ENCODE peak calls at places on chromosomes 7 and 10, in six cellular contexts. One of them, this sample, is unnamed.

GRCh38 chr7:156156734-156157408 is 344.6 kb upstream of the SHH start:
- DNase-seq in foreskin keratinocyte: no peak
- DNase-seq in CD8-positive, alpha-beta T cell: no peak
- DNase-seq in heart left ventricle: no peak
- DNase-seq in dorsolateral prefrontal cortex: no peak
- DNase-seq in upper lobe of right lung: peak
- DNase-seq in this sample: peak

GRCh38 chr10:4982764-4983226 is 19.6 kb downstream of the AKR1C1 start:
- DNase-seq in heart left ventricle: no peak
- DNase-seq in CD8-positive, alpha-beta T cell: no peak
- DNase-seq in upper lobe of right lung: no peak
- DNase-seq in foreskin keratinocyte: no peak
- DNase-seq in dorsolateral prefrontal cortex: no peak
- DNase-seq in this sample: no peak

GRCh38 chr10:71836594-71836970 is 14.5 kb downstream of the PSAP start:
- DNase-seq in heart left ventricle: no peak
- DNase-seq in dorsolateral prefrontal cortex: no peak
- DNase-seq in upper lobe of right lung: no peak
- DNase-seq in CD8-positive, alpha-beta T cell: no peak
- DNase-seq in foreskin keratinocyte: no peak
- DNase-seq in this sample: no peak

GRCh38 chr7:39688611-39689485 is 65.5 kb downstream of the RALA start:
- DNase-seq in upper lobe of right lung: no peak
- DNase-seq in dorsolateral prefrontal cortex: no peak
- DNase-seq in CD8-positive, alpha-beta T cell: no peak
- DNase-seq in foreskin keratinocyte: peak
- DNase-seq in heart left ventricle: no peak
- DNase-seq in this sample: no peak

GRCh38 chr7:73350311-73351068 is 22.5 kb downstream of the FKBP6 start:
- DNase-seq in upper lobe of right lung: no peak
- DNase-seq in dorsolateral prefrontal cortex: no peak
- DNase-seq in CD8-positive, alpha-beta T cell: no peak
- DNase-seq in heart left ventricle: no peak
- DNase-seq in foreskin keratinocyte: no peak
- DNase-seq in this sample: no peak

GRCh38 chr10:115118346-115118745 is 25.2 kb downstream of the ATRNL1 start:
- DNase-seq in CD8-positive, alpha-beta T cell: no peak
- DNase-seq in heart left ventricle: no peak
- DNase-seq in dorsolateral prefrontal cortex: no peak
- DNase-seq in upper lobe of right lung: no peak
- DNase-seq in foreskin keratinocyte: no peak
- DNase-seq in this sample: no peak

GRCh38 chr10:94429049-94429707 is 26.8 kb downstream of the TBC1D12 start:
- DNase-seq in CD8-positive, alpha-beta T cell: no peak
- DNase-seq in dorsolateral prefrontal cortex: no peak
- DNase-seq in upper lobe of right lung: no peak
- DNase-seq in heart left ventricle: no peak
- DNase-seq in foreskin keratinocyte: no peak
- DNase-seq in this sample: no peak

GRCh38 chr10:101690461-101690860 is 4.5 kb downstream of the FBXW4 start:
- DNase-seq in heart left ventricle: no peak
- DNase-seq in foreskin keratinocyte: no peak
- DNase-seq in dorsolateral prefrontal cortex: no peak
- DNase-seq in CD8-positive, alpha-beta T cell: no peak
- DNase-seq in upper lobe of right lung: no peak
- DNase-seq in this sample: no peak

GRCh38 chr10:3769511-3769910 is 15.5 kb downstream of the KLF6 start:
- DNase-seq in upper lobe of right lung: no peak
- DNase-seq in dorsolateral prefrontal cortex: no peak
- DNase-seq in CD8-positive, alpha-beta T cell: no peak
- DNase-seq in heart left ventricle: no peak
- DNase-seq in foreskin keratinocyte: no peak
- DNase-seq in this sample: no peak

GRCh38 chr10:27661511-27662286 is 83.9 kb downstream of the MKX start:
- DNase-seq in upper lobe of right lung: no peak
- DNase-seq in CD8-positive, alpha-beta T cell: no peak
- DNase-seq in heart left ventricle: no peak
- DNase-seq in foreskin keratinocyte: no peak
- DNase-seq in dorsolateral prefrontal cortex: no peak
- DNase-seq in this sample: no peak

GRCh38 chr7:92639213-92639896 is 49.2 kb upstream of the FAM133B start:
- DNase-seq in dorsolateral prefrontal cortex: no peak
- DNase-seq in upper lobe of right lung: no peak
- DNase-seq in foreskin keratinocyte: no peak
- DNase-seq in CD8-positive, alpha-beta T cell: no peak
- DNase-seq in heart left ventricle: no peak
- DNase-seq in this sample: no peak

GRCh38 chr10:132715791-132716680 is 69.9 kb downstream of the NKX6-2 start:
- DNase-seq in CD8-positive, alpha-beta T cell: no peak
- DNase-seq in dorsolateral prefrontal cortex: peak
- DNase-seq in foreskin keratinocyte: no peak
- DNase-seq in upper lobe of right lung: no peak
- DNase-seq in heart left ventricle: peak
- DNase-seq in this sample: no peak

GRCh38 chr7:134472572-134473242 is 13.8 kb upstream of the AKR1B1 start:
- DNase-seq in CD8-positive, alpha-beta T cell: no peak
- DNase-seq in upper lobe of right lung: no peak
- DNase-seq in dorsolateral prefrontal cortex: no peak
- DNase-seq in foreskin keratinocyte: no peak
- DNase-seq in heart left ventricle: no peak
- DNase-seq in this sample: no peak

GRCh38 chr10:19493917-19494316 is 322.3 kb upstream of the PLXDC2 start:
- DNase-seq in foreskin keratinocyte: no peak
- DNase-seq in dorsolateral prefrontal cortex: no peak
- DNase-seq in CD8-positive, alpha-beta T cell: no peak
- DNase-seq in heart left ventricle: no peak
- DNase-seq in upper lobe of right lung: no peak
- DNase-seq in this sample: no peak

GRCh38 chr10:48384699-48384982 is 78.2 kb downstream of the MAPK8 start:
- DNase-seq in CD8-positive, alpha-beta T cell: no peak
- DNase-seq in heart left ventricle: no peak
- DNase-seq in foreskin keratinocyte: no peak
- DNase-seq in dorsolateral prefrontal cortex: no peak
- DNase-seq in upper lobe of right lung: no peak
- DNase-seq in this sample: no peak

GRCh38 chr7:77281780-77282478 is 82.3 kb upstream of the FGL2 start:
- DNase-seq in CD8-positive, alpha-beta T cell: no peak
- DNase-seq in dorsolateral prefrontal cortex: no peak
- DNase-seq in heart left ventricle: no peak
- DNase-seq in upper lobe of right lung: no peak
- DNase-seq in foreskin keratinocyte: no peak
- DNase-seq in this sample: no peak

GRCh38 chr10:86918022-86918471 is 39.4 kb downstream of the MMRN2 start:
- DNase-seq in upper lobe of right lung: no peak
- DNase-seq in dorsolateral prefrontal cortex: no peak
- DNase-seq in CD8-positive, alpha-beta T cell: no peak
- DNase-seq in foreskin keratinocyte: no peak
- DNase-seq in heart left ventricle: no peak
- DNase-seq in this sample: peak

GRCh38 chr10:12625393-12626023 is 276.2 kb downstream of the CAMK1D start:
- DNase-seq in dorsolateral prefrontal cortex: no peak
- DNase-seq in CD8-positive, alpha-beta T cell: no peak
- DNase-seq in foreskin keratinocyte: no peak
- DNase-seq in upper lobe of right lung: no peak
- DNase-seq in heart left ventricle: no peak
- DNase-seq in this sample: no peak

GRCh38 chr7:86953653-86954336 is 105.7 kb downstream of the ELAPOR2 start:
- DNase-seq in CD8-positive, alpha-beta T cell: no peak
- DNase-seq in dorsolateral prefrontal cortex: no peak
- DNase-seq in foreskin keratinocyte: no peak
- DNase-seq in upper lobe of right lung: no peak
- DNase-seq in heart left ventricle: no peak
- DNase-seq in this sample: no peak

GRCh38 chr7:51847461-51848134 is 531.0 kb upstream of the COBL start:
- DNase-seq in dorsolateral prefrontal cortex: no peak
- DNase-seq in CD8-positive, alpha-beta T cell: no peak
- DNase-seq in upper lobe of right lung: no peak
- DNase-seq in heart left ventricle: no peak
- DNase-seq in foreskin keratinocyte: no peak
- DNase-seq in this sample: peak

GRCh38 chr7:69232445-69233376 is 365.6 kb upstream of the AUTS2 start:
- DNase-seq in foreskin keratinocyte: no peak
- DNase-seq in dorsolateral prefrontal cortex: no peak
- DNase-seq in CD8-positive, alpha-beta T cell: no peak
- DNase-seq in heart left ventricle: no peak
- DNase-seq in upper lobe of right lung: no peak
- DNase-seq in this sample: no peak

GRCh38 chr10:118701529-118702323 is 53.0 kb downstream of the CACUL1 start:
- DNase-seq in foreskin keratinocyte: no peak
- DNase-seq in upper lobe of right lung: no peak
- DNase-seq in dorsolateral prefrontal cortex: no peak
- DNase-seq in heart left ventricle: no peak
- DNase-seq in CD8-positive, alpha-beta T cell: no peak
- DNase-seq in this sample: no peak

GRCh38 chr7:95476072-95476845 is 9.5 kb upstream of the ASB4 start:
- DNase-seq in CD8-positive, alpha-beta T cell: no peak
- DNase-seq in foreskin keratinocyte: no peak
- DNase-seq in upper lobe of right lung: no peak
- DNase-seq in heart left ventricle: no peak
- DNase-seq in dorsolateral prefrontal cortex: no peak
- DNase-seq in this sample: no peak

GRCh38 chr7:93515144-93515543 is 59.4 kb downstream of the CALCR start:
- DNase-seq in heart left ventricle: no peak
- DNase-seq in foreskin keratinocyte: peak
- DNase-seq in dorsolateral prefrontal cortex: no peak
- DNase-seq in upper lobe of right lung: no peak
- DNase-seq in CD8-positive, alpha-beta T cell: no peak
- DNase-seq in this sample: peak

GRCh38 chr10:17143055-17143690 is 13.6 kb upstream of the CUBN start:
- DNase-seq in CD8-positive, alpha-beta T cell: no peak
- DNase-seq in heart left ventricle: no peak
- DNase-seq in dorsolateral prefrontal cortex: no peak
- DNase-seq in upper lobe of right lung: no peak
- DNase-seq in foreskin keratinocyte: no peak
- DNase-seq in this sample: no peak

DNA sequence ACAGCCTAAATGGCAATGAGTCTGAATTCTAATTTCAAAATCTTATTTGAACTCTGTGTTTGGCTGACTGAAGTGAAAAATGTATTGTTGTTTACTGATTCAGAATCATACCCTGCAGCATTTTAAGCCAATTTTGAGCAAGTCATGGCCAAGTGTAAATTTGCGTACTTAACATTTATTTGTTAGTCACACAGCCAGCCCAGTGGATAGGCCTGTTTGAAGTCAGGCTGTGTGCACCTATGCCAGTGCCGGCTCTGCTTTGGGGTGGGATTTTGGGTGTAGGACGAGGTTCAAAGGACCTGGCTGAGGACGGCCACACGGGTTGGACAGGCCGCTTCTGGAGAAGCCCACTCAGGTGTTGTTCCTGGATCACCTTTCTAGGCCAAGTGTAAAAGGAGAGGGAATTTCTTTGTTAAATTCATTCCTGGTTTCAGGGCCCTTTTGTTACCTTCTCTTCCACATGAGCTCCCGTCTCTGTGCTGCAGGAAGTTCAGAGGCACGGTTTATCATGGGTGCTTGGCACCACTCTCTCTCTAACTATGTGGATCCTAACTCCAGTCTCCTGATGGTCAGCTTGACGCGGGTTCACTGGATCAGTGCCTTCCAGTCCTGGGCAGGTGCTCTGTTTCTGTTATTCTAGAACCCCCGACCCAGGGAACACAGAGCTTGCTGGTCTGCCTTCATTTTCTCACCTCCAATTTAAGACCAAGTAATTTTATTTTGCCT is 84.7 kb downstream of the CCNY start:
- DNase-seq in upper lobe of right lung: no peak
- DNase-seq in heart left ventricle: no peak
- DNase-seq in dorsolateral prefrontal cortex: no peak
- DNase-seq in CD8-positive, alpha-beta T cell: no peak
- DNase-seq in foreskin keratinocyte: no peak
- DNase-seq in this sample: no peak
- H3K27ac ChIP-seq in upper lobe of right lung: peak
- H3K27ac ChIP-seq in heart left ventricle: peak
- H3K27ac ChIP-seq in dorsolateral prefrontal cortex: peak
- H3K27ac ChIP-seq in CD8-positive, alpha-beta T cell: no peak
- H3K27ac ChIP-seq in foreskin keratinocyte: peak
- H3K27ac ChIP-seq in this sample: peak

GRCh38 chr10:15351099-15351820 is 19.8 kb downstream of the FAM171A1 start:
- DNase-seq in CD8-positive, alpha-beta T cell: no peak
- DNase-seq in foreskin keratinocyte: no peak
- DNase-seq in upper lobe of right lung: no peak
- DNase-seq in heart left ventricle: no peak
- DNase-seq in dorsolateral prefrontal cortex: no peak
- DNase-seq in this sample: no peak

GRCh38 chr10:15349133-15349532 is 22.0 kb downstream of the FAM171A1 start:
- DNase-seq in CD8-positive, alpha-beta T cell: no peak
- DNase-seq in foreskin keratinocyte: no peak
- DNase-seq in dorsolateral prefrontal cortex: no peak
- DNase-seq in upper lobe of right lung: no peak
- DNase-seq in heart left ventricle: no peak
- DNase-seq in this sample: no peak

GRCh38 chr10:15352818-15353217 is 18.3 kb downstream of the FAM171A1 start:
- DNase-seq in foreskin keratinocyte: no peak
- DNase-seq in dorsolateral prefrontal cortex: no peak
- DNase-seq in CD8-positive, alpha-beta T cell: no peak
- DNase-seq in upper lobe of right lung: no peak
- DNase-seq in heart left ventricle: no peak
- DNase-seq in this sample: no peak

GRCh38 chr10:15353471-15353870 is 17.6 kb downstream of the FAM171A1 start:
- DNase-seq in CD8-positive, alpha-beta T cell: no peak
- DNase-seq in upper lobe of right lung: no peak
- DNase-seq in foreskin keratinocyte: no peak
- DNase-seq in dorsolateral prefrontal cortex: no peak
- DNase-seq in heart left ventricle: no peak
- DNase-seq in this sample: no peak

DNA sequence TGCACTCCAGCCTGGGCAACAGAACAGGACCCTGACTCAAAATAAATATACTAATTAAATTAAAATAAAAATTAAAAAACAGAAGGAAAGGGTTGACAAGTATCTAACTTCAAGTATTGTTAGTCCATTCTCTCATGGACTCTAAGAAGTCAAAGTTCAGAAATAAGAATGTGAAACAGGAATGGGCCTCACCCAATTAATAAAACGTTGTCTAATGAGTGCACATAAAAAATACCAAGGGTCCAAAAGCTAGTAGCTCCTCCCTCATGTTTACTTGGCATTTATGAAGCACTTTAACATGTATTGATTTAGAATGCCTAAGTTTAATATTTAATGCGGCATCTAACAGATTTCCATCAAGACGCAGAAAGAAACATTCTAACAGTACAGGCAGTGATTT is 18.9 kb downstream of the FAM171A1 start:
- DNase-seq in foreskin keratinocyte: no peak
- DNase-seq in dorsolateral prefrontal cortex: no peak
- DNase-seq in upper lobe of right lung: no peak
- DNase-seq in heart left ventricle: no peak
- DNase-seq in CD8-positive, alpha-beta T cell: no peak
- DNase-seq in this sample: no peak
- H3K27ac ChIP-seq in foreskin keratinocyte: no peak
- H3K27ac ChIP-seq in dorsolateral prefrontal cortex: no peak
- H3K27ac ChIP-seq in upper lobe of right lung: no peak
- H3K27ac ChIP-seq in heart left ventricle: no peak
- H3K27ac ChIP-seq in CD8-positive, alpha-beta T cell: no peak
- H3K27ac ChIP-seq in this sample: no peak

GRCh38 chr7:123423622-123424021 is 110.8 kb downstream of the IQUB start:
- DNase-seq in dorsolateral prefrontal cortex: no peak
- DNase-seq in foreskin keratinocyte: no peak
- DNase-seq in upper lobe of right lung: no peak
- DNase-seq in heart left ventricle: no peak
- DNase-seq in CD8-positive, alpha-beta T cell: no peak
- DNase-seq in this sample: no peak
- H3K27ac ChIP-seq in dorsolateral prefrontal cortex: no peak
- H3K27ac ChIP-seq in foreskin keratinocyte: no peak
- H3K27ac ChIP-seq in upper lobe of right lung: no peak
- H3K27ac ChIP-seq in heart left ventricle: no peak
- H3K27ac ChIP-seq in CD8-positive, alpha-beta T cell: no peak
- H3K27ac ChIP-seq in this sample: no peak

GRCh38 chr7:116439005-116439404 is 60.5 kb upstream of the CAV2 start:
- DNase-seq in heart left ventricle: no peak
- DNase-seq in CD8-positive, alpha-beta T cell: no peak
- DNase-seq in dorsolateral prefrontal cortex: no peak
- DNase-seq in upper lobe of right lung: no peak
- DNase-seq in foreskin keratinocyte: no peak
- DNase-seq in this sample: no peak
- H3K27ac ChIP-seq in heart left ventricle: peak
- H3K27ac ChIP-seq in CD8-positive, alpha-beta T cell: no peak
- H3K27ac ChIP-seq in dorsolateral prefrontal cortex: no peak
- H3K27ac ChIP-seq in upper lobe of right lung: no peak
- H3K27ac ChIP-seq in foreskin keratinocyte: no peak
- H3K27ac ChIP-seq in this sample: no peak